ENCODE peak calls at places on chromosomes 3 and 15, in four cellular contexts. M, F, G and D are unnamed samples.

GRCh38 chr3:32109256-32109655 is 2.8 kb downstream of the GPD1L start:
- DNase-seq in M (peak; percentile 53), F (no peak), G (peak; percentile 44), D (peak; percentile 11)

GRCh38 chr3:161500057-161500836 is 3.6 kb downstream of the OTOL1 start:
- DNase-seq in M (no peak), F (no peak), G (no peak), D (no peak)

GRCh38 chr15:80093854-80094418 is 34.5 kb downstream of the ZFAND6 start:
- DNase-seq in M (peak; percentile 24), F (peak; percentile 76), G (no peak), D (no peak)

GRCh38 chr3:125593991-125594574 is 1.2 kb downstream of the OSBPL11 start:
- DNase-seq in M (peak; percentile 19), F (peak; percentile 14), G (no peak), D (peak; percentile 29)

GRCh38 chr3:16012086-16012485 is 162.4 kb upstream of the GALNT15 start:
- DNase-seq in M (peak; percentile 66), F (no peak), G (no peak), D (peak; percentile 69)

GRCh38 chr15:98785796-98786581 is 137.7 kb downstream of the IGF1R start:
- DNase-seq in M (no peak), F (no peak), G (no peak), D (no peak)

GRCh38 chr15:25416693-25417092 is 22.1 kb downstream of the UBE3A start:
- DNase-seq in M (peak; percentile 47), F (no peak), G (no peak), D (no peak)

GRCh38 chr15:74988007-74988800 is 7.2 kb upstream of the SCAMP5 start:
- DNase-seq in M (peak; percentile 47), F (peak; percentile 78), G (no peak), D (peak; percentile 26)

GRCh38 chr3:14508966-14509795 is 31.0 kb downstream of the GRIP2 start:
- DNase-seq in M (no peak), F (peak; percentile 84), G (no peak), D (peak; percentile 41)

GRCh38 chr15:80404719-80405553 is 754 bp downstream of the ARNT2 start:
- DNase-seq in M (no peak), F (no peak), G (peak; percentile 40), D (peak; percentile 56)

GRCh38 chr3:3586843-3587626 is 212.2 kb upstream of the LRRN1 start:
- DNase-seq in M (no peak), F (no peak), G (no peak), D (no peak)

GRCh38 chr3:187773963-187774789 is 28.9 kb upstream of the BCL6 start:
- DNase-seq in M (no peak), F (no peak), G (no peak), D (no peak)

GRCh38 chr3:134542287-134542686 is 56.4 kb downstream of the CEP63 start:
- DNase-seq in M (no peak), F (no peak), G (no peak), D (no peak)

GRCh38 chr3:72996473-72997333 is at the start of gene PPP4R2:
- DNase-seq in M (peak; percentile 87), F (peak; percentile 91), G (peak; percentile 80), D (peak; percentile 91)